ENCODE peak calls at places on chromosome 20, in ten cellular contexts. S is ovary, Q is astrocyte, R is esophagus muscularis mucosa, I is cardiac muscle cell, G is upper lobe of right lung, N is heart right ventricle, F is GM23338, V is caudate nucleus, P is tibial nerve. Z is an unnamed sample.

GRCh38 chr20:37534401-37535157 is 6.9 kb upstream of the BLCAP start:
- DNase-seq in S (peak), Q (peak), R (no peak), I (peak), G (no peak), N (peak), F (peak), V (no peak), P (peak), Z (peak)

GRCh38 chr20:40984496-40984895 is 44.1 kb upstream of the TOP1 start:
- DNase-seq in S (no peak), Q (no peak), R (peak), I (no peak), G (no peak), N (no peak), F (no peak), V (no peak), P (no peak), Z (no peak)

GRCh38 chr20:10511507-10512231 is 76.6 kb downstream of the SLX4IP start:
- DNase-seq in S (peak), Q (peak), R (no peak), I (peak), G (peak), N (peak), F (peak), V (no peak), P (peak), Z (peak)

GRCh38 chr20:41499961-41500725 is 118.0 kb downstream of the CHD6 start:
- DNase-seq in S (no peak), Q (peak), R (no peak), I (no peak), G (no peak), N (no peak), F (no peak), V (no peak), P (no peak), Z (peak)

GRCh38 chr20:33653218-33653899 is 8.8 kb upstream of the C20orf144 start:
- DNase-seq in S (peak), Q (no peak), R (no peak), I (peak), G (peak), N (peak), F (peak), V (no peak), P (peak), Z (peak)

GRCh38 chr20:51326241-51326819 is 216.2 kb downstream of the NFATC2 start:
- DNase-seq in S (no peak), Q (peak), R (no peak), I (peak), G (no peak), N (no peak), F (peak), V (no peak), P (peak), Z (peak)

GRCh38 chr20:24194133-24194532 is 205.6 kb upstream of the GGTLC1 start:
- DNase-seq in S (no peak), Q (no peak), R (no peak), I (no peak), G (no peak), N (no peak), F (no peak), V (no peak), P (no peak), Z (no peak)

GRCh38 chr20:12108842-12109241 is 191.1 kb downstream of the BTBD3 start:
- DNase-seq in S (no peak), Q (no peak), R (no peak), I (no peak), G (no peak), N (no peak), F (no peak), V (no peak), P (no peak), Z (no peak)

GRCh38 chr20:36606171-36607116 is 865 bp downstream of the RAB5IF start:
- DNase-seq in S (no peak), Q (no peak), R (no peak), I (no peak), G (peak), N (peak), F (peak), V (no peak), P (no peak), Z (peak)

GRCh38 chr20:38108438-38109024 is 56.5 kb downstream of the TGM2 start:
- DNase-seq in S (no peak), Q (peak), R (peak), I (peak), G (no peak), N (peak), F (no peak), V (no peak), P (no peak), Z (peak)

GRCh38 chr20:11338506-11339306 is 579.0 kb upstream of the BTBD3 start:
- DNase-seq in S (no peak), Q (peak), R (no peak), I (no peak), G (no peak), N (no peak), F (no peak), V (no peak), P (no peak), Z (no peak)

GRCh38 chr20:59988141-59988540 is 29.9 kb downstream of the CDH26 start:
- DNase-seq in S (no peak), Q (no peak), R (peak), I (no peak), G (peak), N (no peak), F (no peak), V (no peak), P (no peak), Z (peak)

GRCh38 chr20:61949363-61949713 is 116.3 kb downstream of the TAF4 start:
- DNase-seq in S (peak), Q (no peak), R (no peak), I (no peak), G (no peak), N (no peak), F (no peak), V (no peak), P (no peak), Z (no peak)

GRCh38 chr20:32558526-32558925 is 26.6 kb downstream of the NOL4L start:
- DNase-seq in S (no peak), Q (no peak), R (no peak), I (peak), G (no peak), N (no peak), F (no peak), V (no peak), P (no peak), Z (no peak)

GRCh38 chr20:32820698-32821378 is 1.1 kb downstream of the MAPRE1 start:
- DNase-seq in S (peak), Q (no peak), R (no peak), I (no peak), G (no peak), N (no peak), F (no peak), V (no peak), P (no peak), Z (no peak)

GRCh38 chr20:37239026-37239451 is 22.6 kb downstream of the GHRH start:
- DNase-seq in S (no peak), Q (peak), R (no peak), I (no peak), G (no peak), N (no peak), F (no peak), V (no peak), P (no peak), Z (peak)

GRCh38 chr20:11453430-11453829 is 464.3 kb upstream of the BTBD3 start:
- DNase-seq in S (no peak), Q (peak), R (no peak), I (no peak), G (no peak), N (no peak), F (no peak), V (no peak), P (no peak), Z (peak)

GRCh38 chr20:50193169-50193850 is 2.7 kb downstream of the CEBPB start:
- DNase-seq in S (peak), Q (peak), R (no peak), I (no peak), G (no peak), N (no peak), F (no peak), V (no peak), P (peak), Z (peak)

GRCh38 chr20:36865076-36865860 is 10.7 kb upstream of the TLDC2 start:
- DNase-seq in S (no peak), Q (no peak), R (no peak), I (no peak), G (no peak), N (no peak), F (peak), V (no peak), P (no peak), Z (no peak)

GRCh38 chr20:3218307-3218988 is 9.2 kb downstream of the ITPA start:
- DNase-seq in S (no peak), Q (no peak), R (no peak), I (peak), G (peak), N (peak), F (peak), V (no peak), P (peak), Z (no peak)

GRCh38 chr20:60209048-60209447 is 250.8 kb downstream of the CDH26 start:
- DNase-seq in S (no peak), Q (no peak), R (peak), I (no peak), G (no peak), N (no peak), F (no peak), V (no peak), P (no peak), Z (no peak)

GRCh38 chr20:47360207-47360488 is 3.6 kb upstream of the ZMYND8 start:
- DNase-seq in S (no peak), Q (no peak), R (no peak), I (no peak), G (no peak), N (peak), F (no peak), V (no peak), P (peak), Z (peak)

GRCh38 chr20:46651091-46651962 is at the start of gene SLC13A3:
- DNase-seq in S (no peak), Q (no peak), R (no peak), I (peak), G (no peak), N (no peak), F (peak), V (no peak), P (no peak), Z (no peak)

GRCh38 chr20:32635764-32636163 is 38.0 kb downstream of the C20orf203 start:
- DNase-seq in S (no peak), Q (peak), R (no peak), I (no peak), G (no peak), N (no peak), F (no peak), V (no peak), P (no peak), Z (peak)

GRCh38 chr20:26276811-26277210 is 580.2 kb upstream of the ZNF337 start:
- DNase-seq in S (no peak), Q (peak), R (no peak), I (peak), G (no peak), N (no peak), F (peak), V (no peak), P (no peak), Z (peak)

GRCh38 chr20:37948956-37949355 is 46.0 kb downstream of the VSTM2L start:
- DNase-seq in S (no peak), Q (no peak), R (peak), I (no peak), G (no peak), N (no peak), F (no peak), V (no peak), P (no peak), Z (no peak)

GRCh38 chr20:47040506-47041125 is 146.0 kb downstream of the EYA2 start:
- DNase-seq in S (no peak), Q (no peak), R (no peak), I (no peak), G (no peak), N (no peak), F (no peak), V (no peak), P (no peak), Z (no peak)

GRCh38 chr20:17565164-17565845 is 4.6 kb upstream of the DSTN start:
- DNase-seq in S (no peak), Q (peak), R (no peak), I (no peak), G (no peak), N (no peak), F (no peak), V (no peak), P (no peak), Z (peak)
- H3K27ac ChIP-seq in S (no peak), Q (peak), R (peak), I (peak), G (no peak), N (no peak), F (no peak), V (no peak), P (no peak), Z (no peak)

GRCh38 chr20:44410583-44411019 is 55.1 kb downstream of the HNF4A start:
- DNase-seq in S (no peak), Q (no peak), R (no peak), I (no peak), G (no peak), N (no peak), F (no peak), V (no peak), P (no peak), Z (no peak)

GRCh38 chr20:44407402-44408184 is 52.1 kb downstream of the HNF4A start:
- DNase-seq in S (no peak), Q (peak), R (no peak), I (no peak), G (no peak), N (no peak), F (no peak), V (no peak), P (no peak), Z (peak)

GRCh38 chr20:44411020-44411756 is 55.7 kb downstream of the HNF4A start:
- DNase-seq in S (peak), Q (no peak), R (no peak), I (no peak), G (no peak), N (no peak), F (no peak), V (no peak), P (no peak), Z (no peak)

GRCh38 chr20:44406572-44407100 is 51.1 kb downstream of the HNF4A start:
- DNase-seq in S (no peak), Q (no peak), R (no peak), I (no peak), G (no peak), N (no peak), F (no peak), V (no peak), P (no peak), Z (no peak)

GRCh38 chr20:44409132-44409600 is 53.7 kb downstream of the HNF4A start:
- DNase-seq in S (no peak), Q (peak), R (no peak), I (no peak), G (no peak), N (no peak), F (no peak), V (no peak), P (peak), Z (peak)
- H3K27ac ChIP-seq in S (no peak), Q (peak), R (no peak), I (no peak), G (no peak), N (no peak), F (no peak), V (no peak), P (peak), Z (no peak)

DNA sequence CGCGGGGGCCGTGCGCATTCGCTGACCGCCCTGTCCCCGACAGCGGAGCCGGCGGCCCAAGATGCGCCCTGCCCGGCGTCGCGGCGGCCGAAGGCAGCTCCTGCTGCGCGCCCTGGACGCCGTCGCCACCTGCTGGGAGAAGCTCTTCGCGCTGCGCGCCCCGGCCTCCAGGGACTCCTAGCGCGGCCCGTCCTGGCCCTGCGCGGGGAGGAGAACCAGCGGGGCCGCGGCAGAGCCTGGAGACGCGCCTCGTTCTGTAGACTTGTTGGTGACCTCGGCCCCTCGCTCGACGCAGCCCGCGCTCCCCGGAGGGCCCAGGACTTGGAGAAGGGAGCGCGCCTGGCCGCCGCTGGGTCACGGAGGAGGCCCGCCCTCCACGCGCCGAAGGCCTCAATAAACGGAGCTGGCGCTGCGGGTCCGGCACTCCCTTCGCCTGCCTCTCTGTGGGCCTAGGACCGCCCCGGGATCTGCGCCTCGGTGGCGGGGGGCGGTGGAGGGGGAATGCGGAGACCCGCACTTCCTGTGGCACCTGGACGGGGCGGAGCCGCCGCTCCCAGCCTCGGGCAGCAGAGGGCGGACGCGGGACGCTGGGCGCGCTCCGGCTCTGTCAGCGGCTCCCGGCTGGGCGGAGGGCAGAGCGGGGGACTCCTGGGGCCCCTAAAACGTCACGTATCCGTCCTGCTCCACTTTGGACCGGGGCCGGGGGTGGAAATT is 2.8 kb downstream of the C20orf204 start:
- DNase-seq in S (peak), Q (peak), R (no peak), I (peak), G (peak), N (peak), F (peak), V (no peak), P (no peak), Z (peak)
- H3K27ac ChIP-seq in S (no peak), Q (no peak), R (peak), I (no peak), G (peak), N (peak), F (no peak), V (no peak), P (no peak), Z (no peak)

DNA sequence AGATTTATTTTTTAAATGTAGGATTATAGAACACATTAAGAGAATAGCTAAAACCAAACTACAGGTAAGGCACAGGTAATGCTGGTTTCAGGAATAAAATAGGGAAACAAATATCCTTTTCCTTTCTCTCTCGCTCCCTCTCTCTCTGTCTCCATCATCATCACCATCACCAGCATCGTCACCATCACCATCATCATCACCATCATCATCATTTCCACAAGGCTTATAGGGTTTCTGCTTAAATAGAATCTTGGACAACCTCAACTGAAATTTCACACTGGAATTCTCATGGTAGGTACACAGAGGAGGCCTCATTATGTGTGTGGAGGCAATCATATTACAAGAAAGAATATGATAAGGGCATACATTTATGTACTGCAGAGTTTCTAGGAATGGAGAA is 823.6 kb downstream of the MAFB start:
- DNase-seq in S (no peak), Q (no peak), R (no peak), I (no peak), G (no peak), N (no peak), F (no peak), V (no peak), P (no peak), Z (no peak)
- H3K27ac ChIP-seq in S (no peak), Q (no peak), R (no peak), I (no peak), G (no peak), N (no peak), F (no peak), V (no peak), P (no peak), Z (no peak)

DNA sequence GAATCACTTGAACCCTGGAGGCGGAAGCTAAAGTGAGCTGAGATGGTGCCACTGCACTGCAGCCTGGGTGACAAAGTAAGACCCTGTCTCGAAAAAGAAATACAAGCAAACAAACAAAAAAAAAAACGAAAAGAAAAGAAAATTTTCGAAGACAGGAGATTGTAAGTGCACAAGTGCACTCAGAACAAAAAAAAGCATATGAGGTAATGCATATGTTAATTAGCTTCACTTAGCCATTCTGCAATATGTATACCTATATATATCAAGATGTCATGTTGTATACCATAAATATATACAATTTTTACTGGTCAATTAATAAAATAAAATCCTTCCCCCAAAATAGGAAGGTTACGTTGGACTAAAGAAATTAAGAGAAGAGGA is 127.5 kb downstream of the RIN2 start:
- DNase-seq in S (no peak), Q (no peak), R (no peak), I (no peak), G (no peak), N (no peak), F (no peak), V (no peak), P (no peak), Z (peak)
- H3K27ac ChIP-seq in S (no peak), Q (no peak), R (peak), I (peak), G (peak), N (peak), F (no peak), V (peak), P (peak), Z (peak)